ENCODE peak calls at places on chromosomes 7 and 10, in ten cellular contexts. A, V, Z, T, R, U, E, X, J and K are unnamed samples.

GRCh38 chr10:122346326-122346950 is 28.1 kb upstream of the PLEKHA1 start:
- DNase-seq in A (no peak), V (no peak), Z (no peak), T (no peak), R (no peak), U (no peak), E (no peak), X (no peak), J (no peak), K (no peak)

GRCh38 chr7:136997735-136998134 is 129.3 kb downstream of the CHRM2 start:
- DNase-seq in A (no peak), V (no peak), Z (no peak), T (no peak), R (no peak), U (no peak), E (no peak), X (no peak), J (no peak), K (no peak)

GRCh38 chr7:32142649-32143048 is 72.4 kb upstream of the PDE1C start:
- DNase-seq in A (no peak), V (peak), Z (no peak), T (peak), R (no peak), U (no peak), E (no peak), X (no peak), J (no peak), K (peak)

GRCh38 chr10:62471718-62472117 is 97.5 kb downstream of the ZNF365 start:
- DNase-seq in A (no peak), V (no peak), Z (no peak), T (no peak), R (no peak), U (no peak), E (no peak), X (no peak), J (no peak), K (no peak)

GRCh38 chr7:44673771-44674170 is 67.3 kb downstream of the OGDH start:
- DNase-seq in A (no peak), V (no peak), Z (no peak), T (no peak), R (no peak), U (no peak), E (no peak), X (no peak), J (no peak), K (no peak)

GRCh38 chr7:84195295-84196006 is 862 bp upstream of the SEMA3A start:
- DNase-seq in A (no peak), V (no peak), Z (no peak), T (no peak), R (no peak), U (no peak), E (no peak), X (no peak), J (no peak), K (no peak)

GRCh38 chr7:151568951-151569652 is 49.4 kb upstream of the RHEB start:
- DNase-seq in A (no peak), V (no peak), Z (no peak), T (no peak), R (no peak), U (no peak), E (no peak), X (no peak), J (no peak), K (no peak)

GRCh38 chr7:30563326-30563942 is 31.2 kb upstream of the GARS1 start:
- DNase-seq in A (no peak), V (peak), Z (no peak), T (peak), R (no peak), U (no peak), E (no peak), X (no peak), J (no peak), K (peak)

GRCh38 chr7:99380823-99381663 is 6.5 kb downstream of the ARPC1B start:
- DNase-seq in A (no peak), V (no peak), Z (no peak), T (no peak), R (no peak), U (no peak), E (peak), X (no peak), J (no peak), K (no peak)

GRCh38 chr7:69775231-69775771 is 177.0 kb downstream of the AUTS2 start:
- DNase-seq in A (peak), V (peak), Z (no peak), T (no peak), R (no peak), U (peak), E (no peak), X (no peak), J (no peak), K (peak)

GRCh38 chr7:138455609-138456008 is 4.5 kb upstream of the TRIM24 start:
- DNase-seq in A (no peak), V (no peak), Z (no peak), T (no peak), R (no peak), U (no peak), E (no peak), X (no peak), J (no peak), K (no peak)

GRCh38 chr7:132065193-132065972 is 509.0 kb upstream of the PODXL start:
- DNase-seq in A (peak), V (peak), Z (no peak), T (peak), R (peak), U (peak), E (no peak), X (peak), J (no peak), K (peak)

GRCh38 chr7:143492799-143493568 is 15.3 kb downstream of the TAS2R41 start:
- DNase-seq in A (no peak), V (peak), Z (no peak), T (peak), R (no peak), U (no peak), E (no peak), X (no peak), J (no peak), K (peak)

GRCh38 chr10:106311590-106311989 is 852.9 kb downstream of the SORCS1 start:
- DNase-seq in A (no peak), V (peak), Z (no peak), T (no peak), R (no peak), U (no peak), E (no peak), X (no peak), J (no peak), K (no peak)

GRCh38 chr7:135349746-135350145 is 116.1 kb downstream of the STRA8 start:
- DNase-seq in A (no peak), V (peak), Z (no peak), T (no peak), R (no peak), U (no peak), E (no peak), X (no peak), J (no peak), K (peak)

GRCh38 chr7:80136276-80137045 is 1.8 kb downstream of the GNAI1 start:
- DNase-seq in A (no peak), V (peak), Z (no peak), T (peak), R (no peak), U (no peak), E (no peak), X (no peak), J (no peak), K (peak)

GRCh38 chr7:4631664-4632171 is 50.4 kb upstream of the FOXK1 start:
- DNase-seq in A (peak), V (peak), Z (peak), T (peak), R (peak), U (peak), E (no peak), X (peak), J (peak), K (peak)

GRCh38 chr10:109899578-109900355 is 23.5 kb downstream of the XPNPEP1 start:
- DNase-seq in A (no peak), V (peak), Z (peak), T (peak), R (no peak), U (no peak), E (no peak), X (no peak), J (no peak), K (peak)

GRCh38 chr10:6493521-6494451 is 86.3 kb downstream of the PRKCQ start:
- DNase-seq in A (no peak), V (peak), Z (peak), T (peak), R (no peak), U (no peak), E (no peak), X (no peak), J (no peak), K (no peak)

GRCh38 chr10:98460837-98461499 is 14.2 kb upstream of the HPS1 start:
- DNase-seq in A (no peak), V (peak), Z (peak), T (peak), R (no peak), U (peak), E (no peak), X (no peak), J (no peak), K (peak)

GRCh38 chr10:132827423-132827789 is 41.5 kb upstream of the NKX6-2 start:
- DNase-seq in A (no peak), V (no peak), Z (no peak), T (no peak), R (no peak), U (no peak), E (no peak), X (peak), J (no peak), K (no peak)

GRCh38 chr10:32139223-32140073 is 83.2 kb upstream of the KIF5B start:
- DNase-seq in A (peak), V (peak), Z (peak), T (peak), R (peak), U (peak), E (no peak), X (peak), J (peak), K (peak)

GRCh38 chr10:43648083-43648391 is 644 bp downstream of the ZNF32 start:
- DNase-seq in A (no peak), V (peak), Z (no peak), T (no peak), R (no peak), U (no peak), E (no peak), X (no peak), J (no peak), K (peak)

GRCh38 chr7:7911756-7912155 is 56.8 kb upstream of the GLCCI1 start:
- DNase-seq in A (no peak), V (no peak), Z (no peak), T (no peak), R (no peak), U (no peak), E (no peak), X (no peak), J (no peak), K (no peak)

GRCh38 chr10:127977368-127978009 is 70.6 kb downstream of the PTPRE start:
- DNase-seq in A (peak), V (peak), Z (no peak), T (peak), R (peak), U (peak), E (no peak), X (peak), J (no peak), K (peak)

GRCh38 chr7:106855540-106856132 is 9.4 kb upstream of the PIK3CG start:
- DNase-seq in A (no peak), V (no peak), Z (no peak), T (no peak), R (no peak), U (no peak), E (no peak), X (no peak), J (no peak), K (no peak)

GRCh38 chr10:89295597-89295996 is 6.2 kb upstream of the IFIT2 start:
- DNase-seq in A (no peak), V (peak), Z (no peak), T (peak), R (no peak), U (no peak), E (no peak), X (no peak), J (no peak), K (peak)

GRCh38 chr10:91672021-91672608 is 39.2 kb upstream of the PPP1R3C start:
- DNase-seq in A (no peak), V (peak), Z (peak), T (peak), R (no peak), U (no peak), E (no peak), X (no peak), J (peak), K (peak)

GRCh38 chr7:117072620-117073118 is 119.4 kb downstream of the ST7 start:
- DNase-seq in A (peak), V (peak), Z (no peak), T (peak), R (no peak), U (peak), E (no peak), X (peak), J (no peak), K (peak)

GRCh38 chr7:9453521-9453920 is 1020.1 kb downstream of the NXPH1 start:
- DNase-seq in A (no peak), V (no peak), Z (no peak), T (no peak), R (no peak), U (no peak), E (no peak), X (no peak), J (no peak), K (no peak)

GRCh38 chr7:79714081-79714480 is 260.6 kb upstream of the MAGI2 start:
- DNase-seq in A (no peak), V (no peak), Z (no peak), T (no peak), R (no peak), U (no peak), E (no peak), X (no peak), J (no peak), K (peak)

GRCh38 chr10:130354976-130355795 is 219.0 kb downstream of the GLRX3 start:
- DNase-seq in A (no peak), V (no peak), Z (no peak), T (no peak), R (no peak), U (no peak), E (no peak), X (no peak), J (no peak), K (no peak)

GRCh38 chr7:67371429-67372305 is 375.0 kb downstream of the TYW1 start:
- DNase-seq in A (peak), V (peak), Z (no peak), T (peak), R (no peak), U (peak), E (peak), X (peak), J (peak), K (peak)

GRCh38 chr7:5997210-5997808 is 11.5 kb downstream of the PMS2 start:
- DNase-seq in A (peak), V (peak), Z (no peak), T (peak), R (no peak), U (peak), E (peak), X (no peak), J (peak), K (peak)

GRCh38 chr10:121260383-121260782 is 337.9 kb downstream of the FGFR2 start:
- DNase-seq in A (no peak), V (no peak), Z (no peak), T (peak), R (no peak), U (no peak), E (no peak), X (no peak), J (no peak), K (no peak)

GRCh38 chr7:77727936-77728701 is 31.9 kb downstream of the RSBN1L start:
- DNase-seq in A (no peak), V (peak), Z (peak), T (peak), R (no peak), U (no peak), E (no peak), X (no peak), J (peak), K (peak)

GRCh38 chr7:141700848-141701371 is 1.1 kb downstream of the DENND11 start:
- DNase-seq in A (no peak), V (no peak), Z (no peak), T (no peak), R (no peak), U (no peak), E (peak), X (no peak), J (peak), K (no peak)

GRCh38 chr10:7948601-7949000 is 105.9 kb upstream of the GATA3 start:
- DNase-seq in A (no peak), V (peak), Z (no peak), T (no peak), R (no peak), U (no peak), E (no peak), X (no peak), J (no peak), K (peak)

GRCh38 chr7:55065511-55066229 is 46.9 kb downstream of the EGFR start:
- DNase-seq in A (no peak), V (peak), Z (no peak), T (peak), R (no peak), U (no peak), E (no peak), X (no peak), J (peak), K (peak)

DNA sequence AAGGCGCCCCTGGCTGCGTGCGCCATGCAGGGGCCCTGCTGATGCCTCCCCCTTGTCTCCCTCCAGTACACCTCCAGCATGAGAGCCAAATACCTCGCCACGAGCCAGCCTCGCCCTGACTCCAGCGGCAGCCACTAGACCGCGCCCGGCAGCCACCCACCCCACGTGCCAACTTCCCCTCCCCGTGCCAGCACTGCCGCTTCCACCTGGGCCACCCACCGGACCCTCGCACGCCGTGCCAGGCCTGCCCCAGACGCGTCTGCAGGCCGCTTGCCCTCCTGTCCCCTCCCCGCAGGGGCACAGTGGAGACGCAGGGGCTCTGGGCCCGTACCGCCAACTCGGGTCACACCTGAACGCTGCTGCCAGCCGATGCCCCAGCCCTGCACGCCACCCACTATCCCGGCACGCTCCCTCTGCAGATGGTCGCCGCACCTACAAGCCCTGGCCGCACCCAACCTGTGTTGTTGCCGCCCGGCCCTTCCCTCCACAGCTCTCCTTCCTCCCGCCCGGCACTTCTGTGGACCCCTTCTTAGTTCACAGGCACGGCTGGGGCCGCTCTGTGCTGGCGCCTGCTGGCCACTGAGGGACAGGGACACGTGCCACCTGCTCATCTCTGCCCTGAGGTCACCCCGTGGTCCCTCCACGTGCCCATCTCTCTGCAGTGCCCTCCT is 26.3 kb upstream of the AMZ1 start:
- DNase-seq in A (no peak), V (no peak), Z (no peak), T (no peak), R (no peak), U (no peak), E (no peak), X (no peak), J (peak), K (no peak)
- TF ChIP-seq CTCF in A (no peak), V (peak), Z (no peak), T (no peak), R (no peak), U (no peak), E (no peak), X (no peak), J (peak), K (no peak)

GRCh38 chr10:69774596-69774995 is 27.1 kb upstream of the COL13A1 start:
- DNase-seq in A (no peak), V (no peak), Z (no peak), T (no peak), R (no peak), U (no peak), E (no peak), X (no peak), J (no peak), K (no peak)
- TF ChIP-seq CTCF in A (no peak), V (no peak), Z (no peak), T (no peak), R (no peak), U (no peak), E (no peak), X (no peak), J (peak), K (no peak)

GRCh38 chr7:149608168-149608567 is 110.6 kb upstream of the ZNF746 start:
- DNase-seq in A (no peak), V (no peak), Z (no peak), T (no peak), R (no peak), U (no peak), E (no peak), X (no peak), J (no peak), K (no peak)

GRCh38 chr7:149605696-149606095 is 108.1 kb upstream of the ZNF746 start:
- DNase-seq in A (no peak), V (no peak), Z (no peak), T (no peak), R (no peak), U (no peak), E (no peak), X (no peak), J (no peak), K (no peak)

GRCh38 chr7:149607683-149608082 is 110.1 kb upstream of the ZNF746 start:
- DNase-seq in A (no peak), V (no peak), Z (no peak), T (no peak), R (no peak), U (no peak), E (no peak), X (no peak), J (no peak), K (no peak)

GRCh38 chr7:149604521-149604920 is 106.9 kb upstream of the ZNF746 start:
- DNase-seq in A (no peak), V (no peak), Z (no peak), T (no peak), R (no peak), U (no peak), E (no peak), X (no peak), J (no peak), K (no peak)

GRCh38 chr7:149606826-149607225 is 109.2 kb upstream of the ZNF746 start:
- DNase-seq in A (no peak), V (no peak), Z (no peak), T (no peak), R (no peak), U (no peak), E (no peak), X (no peak), J (no peak), K (no peak)
- TF ChIP-seq CTCF in A (no peak), V (no peak), Z (no peak), T (no peak), R (no peak), U (no peak), E (no peak), X (no peak), J (no peak), K (no peak)

GRCh38 chr7:119945822-119946221 is 327.2 kb upstream of the KCND2 start:
- DNase-seq in A (no peak), V (no peak), Z (no peak), T (no peak), R (no peak), U (no peak), E (no peak), X (no peak), J (no peak), K (no peak)

GRCh38 chr7:119944601-119944972 is 328.4 kb upstream of the KCND2 start:
- DNase-seq in A (no peak), V (no peak), Z (no peak), T (no peak), R (no peak), U (no peak), E (no peak), X (no peak), J (no peak), K (no peak)

GRCh38 chr7:119949053-119949452 is 323.9 kb upstream of the KCND2 start:
- DNase-seq in A (no peak), V (no peak), Z (no peak), T (no peak), R (no peak), U (no peak), E (no peak), X (no peak), J (no peak), K (no peak)

GRCh38 chr7:119943932-119944600 is 328.9 kb upstream of the KCND2 start:
- DNase-seq in A (no peak), V (peak), Z (no peak), T (no peak), R (no peak), U (no peak), E (no peak), X (no peak), J (no peak), K (no peak)
- TF ChIP-seq CTCF in A (no peak), V (no peak), Z (no peak), T (peak), R (no peak), U (no peak), E (no peak), X (no peak), J (no peak), K (peak)